ENCODE peak calls at places on chromosomes 12 and 14, in five cellular contexts. L, U, T, A and V are unnamed samples.

GRCh38 chr12:66776974-66777373 is 98.1 kb upstream of the GRIP1 start:
- DNase-seq in L (no peak), U (no peak), T (no peak), A (no peak), V (no peak)

GRCh38 chr14:73786632-73786941 is 65.0 kb upstream of the PTGR2 start:
- DNase-seq in L (no peak), U (no peak), T (no peak), A (no peak), V (no peak)

GRCh38 chr12:442235-442884 is 17.4 kb upstream of the B4GALNT3 start:
- DNase-seq in L (no peak), U (peak), T (peak), A (peak), V (peak)

GRCh38 chr14:24315243-24315806 is 4.0 kb downstream of the LTB4R start:
- DNase-seq in L (no peak), U (no peak), T (no peak), A (no peak), V (no peak)

GRCh38 chr12:30796508-30796780 is 41.7 kb upstream of the CAPRIN2 start:
- DNase-seq in L (no peak), U (peak), T (peak), A (peak), V (peak)

GRCh38 chr12:5014269-5014668 is 29.4 kb upstream of the KCNA5 start:
- DNase-seq in L (no peak), U (no peak), T (no peak), A (no peak), V (no peak)

GRCh38 chr14:50622978-50623377 is 45.1 kb downstream of the SAV1 start:
- DNase-seq in L (no peak), U (no peak), T (no peak), A (no peak), V (no peak)

GRCh38 chr14:104147346-104148125 is 9.1 kb downstream of the KIF26A start:
- DNase-seq in L (no peak), U (no peak), T (no peak), A (no peak), V (no peak)

GRCh38 chr12:124625867-124626675 is 58.7 kb upstream of the NCOR2 start:
- DNase-seq in L (no peak), U (no peak), T (no peak), A (no peak), V (no peak)

GRCh38 chr14:76924363-76925151 is 98.3 kb downstream of the LRRC74A start:
- DNase-seq in L (peak), U (peak), T (no peak), A (no peak), V (peak)

GRCh38 chr12:99960312-99960711 is 24.4 kb downstream of the ANKS1B start:
- DNase-seq in L (no peak), U (no peak), T (no peak), A (peak), V (peak)